ENCODE peak calls at places on chromosome 11, in four cellular contexts. O, I, B and X are unnamed samples.
A peak's percentile ranks its signal among the peaks of the same experiment; 100 is the strongest.

GRCh38 chr11:126892781-126893180 is 107.8 kb downstream of the KIRREL3 start:
- DNase-seq in I (no peak), B (no peak), O (no peak), X (no peak)

GRCh38 chr11:65297026-65297667 is 17.5 kb upstream of the CDC42EP2 start:
- DNase-seq in I (no peak), O (no peak), B (no peak), X (no peak)

GRCh38 chr11:115226556-115226955 is 277.7 kb downstream of the CADM1 start:
- DNase-seq in O (peak; percentile 41), I (peak; percentile 1), B (peak; percentile 14), X (no peak)

GRCh38 chr11:120608760-120609211 is 97.2 kb downstream of the GRIK4 start:
- DNase-seq in I (no peak), O (no peak), B (no peak), X (no peak)

GRCh38 chr11:124740277-124740882 is 638 bp downstream of the NRGN start:
- DNase-seq in B (peak; percentile 46), I (peak; percentile 58), O (peak; percentile 55), X (peak; percentile 54)

GRCh38 chr11:72003776-72004171 is 5.1 kb downstream of the IL18BP start:
- DNase-seq in I (no peak), O (no peak), B (no peak), X (no peak)

GRCh38 chr11:86743223-86744118 is 56.9 kb upstream of the PRSS23 start:
- DNase-seq in O (peak; percentile 67), B (peak; percentile 78), I (peak; percentile 90), X (no peak)

GRCh38 chr11:116309446-116309845 is 463.3 kb downstream of the BUD13 start:
- DNase-seq in B (no peak), I (no peak), O (no peak), X (no peak)

GRCh38 chr11:66367561-66368312 is 3.8 kb downstream of the SLC29A2 start:
- DNase-seq in O (no peak), B (no peak), I (no peak), X (no peak)

GRCh38 chr11:109808569-109808968 is 284.6 kb upstream of the ZC3H12C start:
- DNase-seq in I (peak; percentile 4), B (no peak), O (no peak), X (no peak)

GRCh38 chr11:57288771-57289579 is 35.8 kb downstream of the TNKS1BP1 start:
- DNase-seq in O (no peak), I (peak; percentile 94), B (no peak), X (no peak)

GRCh38 chr11:103907548-103908455 is 128.6 kb upstream of the DDI1 start:
- DNase-seq in I (peak; percentile 88), O (no peak), B (no peak), X (no peak)

GRCh38 chr11:60482361-60482760 is 10.2 kb upstream of the MS4A12 start:
- DNase-seq in O (no peak), B (no peak), I (no peak), X (no peak)

GRCh38 chr11:125378596-125378995 is 117.5 kb downstream of the FEZ1 start:
- DNase-seq in B (no peak), O (no peak), I (no peak), X (no peak)

GRCh38 chr11:128324531-128325141 is 262.7 kb downstream of the ETS1 start:
- DNase-seq in O (no peak), I (no peak), B (no peak), X (peak; percentile 93)

GRCh38 chr11:4495487-4495886 is 13.0 kb downstream of the OR52K1 start:
- DNase-seq in I (no peak), B (no peak), O (no peak), X (no peak)

GRCh38 chr11:105282658-105283057 is 143.1 kb upstream of the CARD18 start:
- DNase-seq in I (no peak), B (no peak), O (no peak), X (no peak)

GRCh38 chr11:17077520-17078401 is at the start of gene RPS13:
- DNase-seq in I (peak; percentile 100), O (peak; percentile 97), B (peak; percentile 98), X (peak; percentile 94)

GRCh38 chr11:27214713-27215112 is 148.3 kb downstream of the CCDC34 start:
- DNase-seq in I (no peak), O (no peak), B (no peak), X (no peak)

GRCh38 chr11:93519179-93519578 is 24.0 kb downstream of the SMCO4 start:
- DNase-seq in B (no peak), I (no peak), O (no peak), X (no peak)

GRCh38 chr11:15875934-15876333 is 480.4 kb downstream of the SOX6 start:
- DNase-seq in O (no peak), I (no peak), B (no peak), X (no peak)

GRCh38 chr11:90847268-90847886 is 624.5 kb upstream of the CHORDC1 start:
- DNase-seq in B (no peak), O (no peak), I (no peak), X (no peak)

GRCh38 chr11:73465019-73465675 is 88.9 kb downstream of the RELT start:
- DNase-seq in O (no peak), I (no peak), B (no peak), X (no peak)

GRCh38 chr11:79198898-79199250 is 242.0 kb downstream of the TENM4 start:
- DNase-seq in I (no peak), B (no peak), O (no peak), X (no peak)

GRCh38 chr11:77111946-77112345 is 9.3 kb downstream of the OMP start:
- DNase-seq in O (no peak), I (no peak), B (no peak), X (no peak)

GRCh38 chr11:118206612-118207031 is 18.2 kb downstream of the JAML start:
- DNase-seq in B (no peak), O (no peak), I (peak; percentile 85), X (no peak)

GRCh38 chr11:2548596-2548995 is 103.8 kb downstream of the KCNQ1 start:
- DNase-seq in B (no peak), O (no peak), I (no peak), X (no peak)

GRCh38 chr11:107908211-107908610 is 20.0 kb upstream of the RAB39A start:
- DNase-seq in I (no peak), O (no peak), B (no peak), X (no peak)

GRCh38 chr11:90134420-90135003 is at the start of gene NAALAD2:
- DNase-seq in O (peak; percentile 30), B (peak; percentile 2), I (peak; percentile 52), X (no peak)

GRCh38 chr11:44628730-44629361 is 63.4 kb downstream of the CD82 start:
- DNase-seq in I (no peak), O (peak; percentile 21), B (no peak), X (no peak)

GRCh38 chr11:359181-359714 is 10.1 kb upstream of the B4GALNT4 start:
- DNase-seq in I (no peak), B (no peak), O (no peak), X (peak; percentile 28)

GRCh38 chr11:13552784-13553183 is 57.0 kb upstream of the PTH start:
- DNase-seq in O (no peak), B (no peak), I (no peak), X (no peak)

GRCh38 chr11:20066013-20066782 is 94.1 kb downstream of the DBX1 start:
- DNase-seq in B (no peak), O (no peak), I (peak; percentile 49), X (no peak)

GRCh38 chr11:64881476-64881875 is 3.1 kb upstream of the EHD1 start:
- DNase-seq in I (no peak), O (no peak), B (no peak), X (no peak)

GRCh38 chr11:3148990-3149851 is 15.9 kb downstream of the OSBPL5 start:
- DNase-seq in B (no peak), O (no peak), I (no peak), X (no peak)

GRCh38 chr11:106197438-106197837 is 120.0 kb downstream of the AASDHPPT start:
- DNase-seq in B (no peak), I (no peak), O (no peak), X (no peak)

GRCh38 chr11:62505112-62505783 is 41.4 kb downstream of the AHNAK start:
- DNase-seq in O (no peak), I (no peak), B (no peak), X (no peak)
- H3K27ac ChIP-seq in O (no peak overlapping the region), I (no peak overlapping the region), B (peak overlapping the region; percentile 36), X (no peak overlapping the region)

GRCh38 chr11:62716816-62717215 is 9.3 kb downstream of the GNG3 start:
- DNase-seq in I (no peak), B (no peak), O (no peak), X (no peak)

GRCh38 chr11:62715150-62716130 is 8.0 kb downstream of the GNG3 start:
- DNase-seq in I (no peak), B (no peak), O (no peak), X (no peak)

GRCh38 chr11:62713343-62713742 is 5.9 kb downstream of the GNG3 start:
- DNase-seq in O (peak; percentile 66), B (peak; percentile 52), I (no peak), X (no peak)

GRCh38 chr11:62719302-62719978 is 7.8 kb downstream of the HNRNPUL2 start:
- DNase-seq in I (no peak), O (no peak), B (no peak), X (no peak)

DNA sequence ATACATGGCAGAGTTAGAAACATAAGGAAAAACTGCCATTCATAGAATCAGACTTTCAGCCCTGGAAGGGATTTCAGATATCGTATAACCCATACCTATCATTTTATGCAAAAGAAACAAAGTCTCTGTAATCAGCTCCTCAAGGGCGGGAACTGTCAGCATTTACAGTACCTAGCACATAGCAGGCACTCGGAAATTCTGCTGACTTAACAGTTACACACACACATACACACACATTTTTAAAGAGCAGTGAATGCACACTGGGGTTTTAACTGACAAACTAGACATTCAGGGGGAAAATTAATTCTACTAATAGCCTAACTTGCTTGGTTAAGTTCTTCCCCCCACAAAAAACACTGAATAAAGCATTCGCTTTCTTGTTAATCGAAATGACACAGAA is 8.7 kb downstream of the GNG3 start:
- DNase-seq in O (no peak), B (no peak), I (no peak), X (no peak)
- H3K27ac ChIP-seq in O (no peak overlapping the region), B (no peak overlapping the region), I (no peak overlapping the region), X (peak overlapping the region; percentile 13)

DNA sequence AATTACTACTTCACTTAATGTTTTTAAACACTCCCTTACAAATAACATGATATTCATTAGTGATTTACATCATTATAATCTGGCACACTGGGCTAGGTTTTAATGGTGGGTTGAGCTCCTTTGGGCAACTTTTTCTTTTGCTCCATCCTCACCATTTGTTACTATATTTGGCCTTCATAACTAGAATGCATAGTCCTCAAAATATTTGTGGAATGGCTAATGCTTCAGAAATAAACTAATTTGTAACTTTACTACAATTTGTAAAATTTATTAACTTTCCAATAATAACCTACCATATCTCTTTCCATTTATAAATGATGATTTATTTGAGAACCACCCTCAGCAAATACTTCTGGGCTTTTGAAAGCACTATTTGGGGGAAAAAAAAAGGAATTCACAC is 79.7 kb downstream of the LARGE2 start:
- DNase-seq in I (no peak), B (no peak), O (no peak), X (no peak)
- H3K27ac ChIP-seq in I (no peak overlapping the region), B (no peak overlapping the region), O (no peak overlapping the region), X (no peak overlapping the region)

GRCh38 chr11:59010693-59011092 is 71.4 kb downstream of the GLYATL1 start:
- DNase-seq in O (no peak), I (no peak), B (no peak), X (no peak)
- H3K27ac ChIP-seq in O (no peak overlapping the region), I (no peak overlapping the region), B (no peak overlapping the region), X (no peak overlapping the region)

GRCh38 chr11:130813638-130814037 is 102.6 kb downstream of the SNX19 start:
- DNase-seq in I (no peak), B (no peak), O (no peak), X (no peak)
- H3K27ac ChIP-seq in I (no peak overlapping the region), B (no peak overlapping the region), O (no peak overlapping the region), X (no peak overlapping the region)